ENCODE peak calls at places on chromosomes 7 and 10, in nine cellular contexts. B, X, M, I, A, U, G, P and Y are unnamed samples.

GRCh38 chr7:84490661-84491060 is 296.1 kb upstream of the SEMA3A start:
- DNase-seq in B (no peak), X (no peak), M (no peak), I (no peak), A (no peak), U (peak; percentile 64), G (no peak), P (no peak), Y (no peak)

GRCh38 chr7:20244334-20244733 is 27.1 kb upstream of the MACC1 start:
- DNase-seq in B (no peak), X (no peak), M (peak; percentile 50), I (no peak), A (no peak), U (no peak), G (no peak), P (no peak), Y (no peak)

GRCh38 chr10:69994262-69994661 is 58.4 kb upstream of the MACROH2A2 start:
- DNase-seq in B (peak; percentile 79), X (no peak), M (peak; percentile 59), I (no peak), A (peak; percentile 51), U (peak; percentile 55), G (no peak), P (peak; percentile 37), Y (peak; percentile 79)

GRCh38 chr10:48913674-48914073 is 26.0 kb downstream of the LRRC18 start:
- DNase-seq in B (no peak), X (no peak), M (no peak), I (no peak), A (no peak), U (no peak), G (no peak), P (no peak), Y (no peak)

GRCh38 chr10:25753776-25754175 is 180.3 kb upstream of the MYO3A start:
- DNase-seq in B (no peak), X (no peak), M (no peak), I (no peak), A (peak; percentile 79), U (no peak), G (no peak), P (no peak), Y (no peak)

GRCh38 chr7:100826546-100827329 is 585 bp downstream of the EPHB4 start:
- DNase-seq in B (no peak), X (no peak), M (no peak), I (no peak), A (no peak), U (peak; percentile 7), G (no peak), P (no peak), Y (no peak)

GRCh38 chr7:52715701-52716100 is 319.7 kb upstream of the POM121L12 start:
- DNase-seq in B (peak; percentile 17), X (no peak), M (no peak), I (no peak), A (no peak), U (no peak), G (no peak), P (peak; percentile 8), Y (no peak)

GRCh38 chr10:75035975-75036708 is 75.3 kb upstream of the SAMD8 start:
- DNase-seq in B (no peak), X (no peak), M (peak; percentile 68), I (no peak), A (no peak), U (no peak), G (no peak), P (no peak), Y (peak; percentile 53)

GRCh38 chr10:28711776-28712175 is 34.5 kb downstream of the BAMBI start:
- DNase-seq in B (no peak), X (no peak), M (no peak), I (no peak), A (no peak), U (no peak), G (no peak), P (no peak), Y (no peak)

GRCh38 chr10:28713626-28714352 is 36.5 kb downstream of the BAMBI start:
- DNase-seq in B (no peak), X (no peak), M (no peak), I (no peak), A (no peak), U (no peak), G (no peak), P (no peak), Y (no peak)

GRCh38 chr10:28708921-28709461 is 31.7 kb downstream of the BAMBI start:
- DNase-seq in B (no peak), X (no peak), M (no peak), I (no peak), A (no peak), U (no peak), G (no peak), P (no peak), Y (no peak)

GRCh38 chr10:28711079-28711478 is 33.8 kb downstream of the BAMBI start:
- DNase-seq in B (no peak), X (no peak), M (no peak), I (no peak), A (no peak), U (no peak), G (no peak), P (no peak), Y (no peak)

DNA sequence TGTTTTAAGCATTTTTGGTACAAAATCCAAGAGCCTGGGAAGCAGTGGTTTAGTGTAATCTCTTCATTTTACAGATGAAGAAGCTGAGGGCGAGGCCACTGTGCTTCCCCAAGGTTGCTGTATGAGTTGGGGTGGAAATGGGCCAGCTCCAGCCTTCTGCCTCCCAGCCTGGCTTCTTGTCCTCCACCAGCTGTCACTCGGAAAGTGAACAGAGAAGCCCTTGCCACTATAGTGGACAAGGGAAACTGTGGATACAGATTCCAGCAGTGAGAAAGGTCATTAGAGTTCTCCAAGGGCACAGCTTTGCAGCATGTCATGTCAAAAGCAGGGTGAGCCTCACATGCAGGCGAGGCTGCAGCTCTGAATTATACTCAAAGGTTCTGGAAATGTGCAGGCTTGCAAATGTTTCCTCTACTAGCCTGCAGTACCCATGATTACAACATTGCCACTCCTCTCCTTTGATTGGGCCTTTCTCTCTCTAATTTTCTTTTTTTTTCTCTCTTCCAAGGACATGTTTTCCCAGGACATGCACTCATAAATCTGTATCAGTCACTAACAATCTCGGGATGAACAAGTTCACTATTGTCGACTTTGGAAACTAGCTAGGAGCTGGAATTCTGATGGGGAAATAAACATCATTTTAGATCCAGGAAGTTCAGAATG is 33.0 kb downstream of the BAMBI start:
- DNase-seq in B (peak; percentile 17), X (no peak), M (no peak), I (no peak), A (no peak), U (no peak), G (no peak), P (no peak), Y (no peak)
- H3K27ac ChIP-seq in B (no peak overlapping the region), X (no peak overlapping the region), M (no peak overlapping the region), I (no peak overlapping the region), A (no peak overlapping the region), U (no peak overlapping the region), G (peak overlapping the region; percentile 2), P (no peak overlapping the region), Y (no peak overlapping the region)

DNA sequence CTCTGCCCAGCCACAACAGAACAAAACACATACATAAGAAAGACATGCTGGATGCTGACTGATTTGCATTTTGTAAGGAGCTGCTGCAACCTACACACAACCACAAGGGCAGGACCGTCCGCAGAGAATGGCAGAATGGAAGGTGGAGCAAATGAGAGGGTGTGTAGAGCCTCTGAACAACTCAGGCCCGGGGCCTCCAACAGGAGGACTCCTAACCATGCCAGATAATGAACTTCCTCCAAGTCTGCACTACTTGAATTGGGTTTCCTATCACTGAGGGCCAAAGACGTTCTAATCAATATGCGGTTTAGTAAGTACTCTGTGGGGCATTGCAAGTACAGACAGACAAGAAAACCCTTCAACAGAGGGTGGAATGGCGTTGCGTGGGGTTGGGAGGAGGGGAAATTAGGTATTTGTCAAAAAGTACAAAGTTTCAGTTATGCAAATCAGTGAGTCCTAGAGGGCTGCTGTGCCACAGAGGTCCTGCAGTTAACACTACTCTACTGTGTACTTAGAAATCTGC is 14.6 kb downstream of the VOPP1 start:
- DNase-seq in B (no peak), X (no peak), M (no peak), I (no peak), A (no peak), U (no peak), G (no peak), P (no peak), Y (no peak)
- TF ChIP-seq CTCF in B (no peak), X (no peak), M (no peak), I (no peak), A (no peak), U (no peak), G (no peak), P (no peak), Y (no peak)

GRCh38 chr10:116960066-116960465 is 44.9 kb downstream of the SHTN1 start:
- DNase-seq in B (peak; percentile 58), X (no peak), M (peak; percentile 49), I (no peak), A (no peak), U (no peak), G (no peak), P (no peak), Y (no peak)
- H3K27ac ChIP-seq in B (peak overlapping the region; percentile 32), X (no peak overlapping the region), M (no peak overlapping the region), I (no peak overlapping the region), A (no peak overlapping the region), U (no peak overlapping the region), G (no peak overlapping the region), P (no peak overlapping the region), Y (no peak overlapping the region)

GRCh38 chr10:73816917-73817729 is 5.7 kb upstream of the NDST2 start:
- DNase-seq in B (no peak), X (no peak), M (no peak), I (no peak), A (no peak), U (no peak), G (no peak), P (no peak), Y (no peak)

GRCh38 chr10:73814276-73814895 is 3.0 kb upstream of the NDST2 start:
- DNase-seq in B (no peak), X (no peak), M (no peak), I (no peak), A (no peak), U (no peak), G (no peak), P (no peak), Y (no peak)

GRCh38 chr10:73815719-73816030 is 4.3 kb upstream of the NDST2 start:
- DNase-seq in B (no peak), X (no peak), M (no peak), I (no peak), A (no peak), U (no peak), G (no peak), P (no peak), Y (no peak)

GRCh38 chr10:73813333-73813732 is 1.9 kb upstream of the NDST2 start:
- DNase-seq in B (no peak), X (no peak), M (no peak), I (no peak), A (no peak), U (no peak), G (peak; percentile 78), P (no peak), Y (no peak)

DNA sequence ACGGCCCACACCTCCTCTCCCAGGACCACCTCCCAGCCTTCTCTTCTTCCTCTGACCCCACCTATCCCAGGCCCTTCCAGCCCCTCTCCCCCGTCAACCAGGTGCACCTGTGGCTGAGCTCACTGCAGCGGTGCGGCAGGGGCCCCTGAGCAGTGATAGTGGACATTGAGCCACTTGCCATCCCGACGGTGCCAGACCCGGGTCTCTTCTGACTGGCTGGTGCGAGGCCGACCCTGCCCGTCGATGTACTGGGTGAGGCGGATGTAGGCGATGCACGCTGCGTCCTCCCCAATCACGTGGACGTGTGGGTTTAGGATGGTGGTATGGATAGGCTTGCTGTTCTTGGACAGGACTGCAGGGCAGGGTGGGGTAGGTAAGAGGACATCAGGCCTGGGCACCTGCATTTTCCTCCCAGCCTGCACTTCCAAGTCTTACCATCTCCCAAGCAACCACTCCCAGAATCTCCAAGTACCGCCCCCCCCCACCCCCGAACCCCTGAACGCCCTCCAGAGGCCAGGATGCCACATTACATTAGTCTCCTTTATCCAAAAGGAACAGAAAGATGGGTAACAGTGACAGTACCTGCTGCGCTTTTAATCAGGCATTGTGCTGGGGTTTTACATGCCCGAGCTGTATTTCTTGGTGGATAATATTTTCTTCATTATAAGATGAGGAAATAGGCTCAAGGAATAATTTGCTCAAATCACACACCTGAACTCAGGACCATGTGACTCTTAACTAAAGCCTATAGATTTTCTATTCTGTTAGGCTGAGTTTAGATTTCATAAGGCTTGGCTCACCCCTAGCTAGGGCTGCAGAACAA is 3.7 kb upstream of the NDST2 start:
- DNase-seq in B (no peak), X (no peak), M (no peak), I (no peak), A (no peak), U (no peak), G (no peak), P (peak; percentile 46), Y (peak; percentile 52)
- TF ChIP-seq CTCF in B (no peak), X (no peak), M (peak; percentile 11), I (peak; percentile 18), A (no peak), U (peak; percentile 39), G (no peak), P (peak; percentile 41), Y (peak; percentile 24)